ENCODE peak calls at places on chromosomes 2 and 18, in nine cellular contexts. B is stimulated activated CD4-positive, alpha-beta T cell treated with anti-CD3 and anti-CD28 coated beads, Interleukin-1b, Interleukin-23, amount 100 ng/mL, for 4 hours; O is choroid plexus epithelial cell; V is activated CD4-positive, alpha-beta T cell treated with anti-CD3 and anti-CD28 coated beads, Interleukin-2, amount 10 ng/mL, durations not matched to agents 7 days and 5 days; M is HCT116; X is adipocyte; D is fibroblast of pulmonary artery; I is uterus; A is esophagus squamous epithelium. G is an unnamed sample.

GRCh38 chr2:200616656-200617055 is 30.8 kb downstream of the AOX1 start:
- DNase-seq in D (peak), I (no peak), B (no peak), V (no peak), M (no peak), A (no peak), X (peak), O (peak), G (no peak)

GRCh38 chr2:86621290-86621943 is 2.2 kb downstream of the RNF103 start:
- DNase-seq in A (no peak), D (peak), B (no peak), V (no peak), O (peak), I (no peak), M (no peak), X (peak), G (no peak)

GRCh38 chr2:96985630-96986385 is 572 bp downstream of the FAM178B start:
- DNase-seq in V (no peak), B (no peak), D (no peak), O (no peak), M (no peak), X (no peak), A (no peak), I (peak), G (no peak)

GRCh38 chr18:36496022-36496421 is 198.5 kb downstream of the FHOD3 start:
- DNase-seq in I (no peak), B (no peak), M (no peak), A (no peak), O (no peak), V (peak), X (peak), D (no peak), G (no peak)

GRCh38 chr2:216215991-216216390 is 106.8 kb downstream of the XRCC5 start:
- DNase-seq in A (no peak), V (no peak), M (no peak), D (peak), I (no peak), X (peak), B (no peak), O (peak), G (no peak)

GRCh38 chr18:59767732-59768131 is 70.5 kb upstream of the CCBE1 start:
- DNase-seq in D (peak), V (no peak), M (no peak), A (no peak), B (no peak), O (peak), X (peak), I (no peak), G (no peak)

GRCh38 chr2:208311954-208312353 is 45.9 kb downstream of the PIKFYVE start:
- DNase-seq in A (no peak), I (no peak), D (peak), B (no peak), V (no peak), O (peak), X (peak), M (no peak), G (no peak)

GRCh38 chr2:61205132-61205531 is 43.1 kb downstream of the C2orf74 start:
- DNase-seq in O (no peak), A (no peak), X (no peak), M (no peak), B (no peak), I (no peak), D (no peak), V (no peak), G (no peak)

GRCh38 chr2:216651370-216651881 is 18.2 kb downstream of the IGFBP2 start:
- DNase-seq in I (no peak), M (no peak), B (no peak), X (peak), D (peak), O (peak), V (no peak), A (no peak), G (peak)

GRCh38 chr18:79353238-79353637 is 42.5 kb upstream of the NFATC1 start:
- DNase-seq in D (peak), V (no peak), X (no peak), O (peak), M (no peak), B (no peak), A (no peak), I (no peak), G (no peak)

GRCh38 chr2:2698182-2699116 is 367.4 kb upstream of the MYT1L start:
- DNase-seq in D (no peak), O (peak), A (no peak), X (no peak), B (no peak), M (peak), V (peak), I (no peak), G (no peak)

GRCh38 chr18:45690975-45691815 is 32.8 kb upstream of the SLC14A1 start:
- DNase-seq in X (peak), B (peak), A (peak), V (peak), D (peak), O (peak), I (peak), M (peak), G (peak)

GRCh38 chr18:44651453-44651852 is 29.2 kb upstream of the SETBP1 start:
- DNase-seq in I (peak), B (no peak), M (no peak), O (peak), D (peak), X (peak), A (no peak), V (no peak), G (peak)

GRCh38 chr18:59123588-59124369 is 15.9 kb upstream of the SEC11C start:
- DNase-seq in B (no peak), O (peak), A (no peak), I (peak), D (peak), V (no peak), X (peak), M (no peak), G (no peak)

GRCh38 chr2:39631715-39632114 is 34.0 kb upstream of the TMEM178A start:
- DNase-seq in O (peak), M (no peak), V (no peak), I (no peak), A (no peak), B (no peak), D (peak), X (peak), G (peak)

GRCh38 chr2:190929919-190930318 is 49.3 kb downstream of the GLS start:
- DNase-seq in A (no peak), X (no peak), M (no peak), D (no peak), O (no peak), I (no peak), B (no peak), V (no peak), G (no peak)

GRCh38 chr2:159075726-159076125 is 107.3 kb downstream of the TANC1 start:
- DNase-seq in I (no peak), X (no peak), M (no peak), D (peak), A (no peak), B (no peak), V (no peak), O (peak), G (no peak)

GRCh38 chr2:219551863-219552381 is 8.1 kb downstream of the TMEM198 start:
- DNase-seq in V (no peak), O (peak), I (no peak), M (no peak), A (no peak), D (no peak), X (no peak), B (no peak), G (no peak)

GRCh38 chr2:168166902-168167510 is 80.4 kb downstream of the STK39 start:
- DNase-seq in I (no peak), B (no peak), M (peak), V (no peak), X (no peak), A (no peak), O (peak), D (peak), G (peak)

GRCh38 chr2:199228887-199229819 is 228.6 kb downstream of the SATB2 start:
- DNase-seq in M (no peak), A (no peak), X (peak), B (no peak), I (no peak), D (peak), V (peak), O (peak), G (peak)

GRCh38 chr2:86788881-86789686 is 1.6 kb downstream of the CD8A start:
- DNase-seq in I (no peak), V (no peak), M (no peak), X (peak), D (no peak), B (no peak), A (no peak), O (no peak), G (no peak)

GRCh38 chr2:10820562-10820961 is 8.0 kb upstream of the PDIA6 start:
- DNase-seq in D (no peak), I (no peak), X (no peak), A (no peak), V (no peak), O (no peak), B (no peak), M (no peak), G (no peak)

GRCh38 chr18:45249306-45249705 is 366.0 kb upstream of the SLC14A2 start:
- DNase-seq in D (peak), I (no peak), X (peak), A (no peak), M (no peak), O (peak), V (no peak), B (no peak), G (no peak)

GRCh38 chr2:10532631-10533101 is 84.5 kb upstream of the ODC1 start:
- DNase-seq in D (no peak), B (no peak), O (no peak), V (no peak), M (no peak), A (no peak), X (no peak), I (peak), G (peak)

GRCh38 chr2:164706522-164706921 is 85.2 kb upstream of the GRB14 start:
- DNase-seq in O (peak), D (peak), X (peak), M (no peak), A (no peak), B (no peak), V (no peak), I (no peak), G (no peak)

G was measured in Calu3.